ENCODE peak calls at places on chromosomes 13 and 19, in ten cellular contexts. O is body of pancreas, H is fibroblast of lung, S is uterus, R is activated B cell treated with CpG ODN at 0.5 μM for 24 hours, D is pancreas, K is foreskin fibroblast, C is bronchial epithelial cell, E is cardiac fibroblast, J is fibroblast of mammary gland. Y is an unnamed sample.

GRCh38 chr13:99312493-99312883 is 5.3 kb upstream of the GPR183 start:
- DNase-seq in S (peak; percentile 64), C (no peak), R (no peak), K (peak; percentile 98), D (no peak), J (peak; percentile 100), O (peak; percentile 84), H (peak; percentile 92), E (peak; percentile 92), Y (peak; percentile 98)

GRCh38 chr13:57604442-57604841 is 27.1 kb upstream of the PCDH17 start:
- DNase-seq in D (no peak), E (no peak), O (no peak), K (no peak), S (no peak), C (no peak), J (no peak), R (no peak), H (no peak), Y (no peak)

GRCh38 chr13:23359882-23360281 is 73.6 kb downstream of the SACS start:
- DNase-seq in E (no peak), H (no peak), C (no peak), R (no peak), J (no peak), K (no peak), S (no peak), O (no peak), D (no peak), Y (no peak)

GRCh38 chr13:65594255-65594654 is 1635.9 kb downstream of the PCDH9 start:
- DNase-seq in E (peak; percentile 67), H (peak; percentile 93), S (no peak), D (no peak), K (peak; percentile 60), O (no peak), R (no peak), C (no peak), J (peak; percentile 73), Y (no peak)

GRCh38 chr19:1102407-1103106 is 1.2 kb upstream of the GPX4 start:
- DNase-seq in O (peak; percentile 82), C (peak; percentile 100), D (no peak), S (peak; percentile 65), H (peak; percentile 100), K (peak; percentile 99), J (peak; percentile 100), R (no peak), E (peak; percentile 100), Y (peak; percentile 98)

GRCh38 chr19:53537126-53537522 is 821 bp upstream of the ZNF331 start:
- DNase-seq in J (no peak), R (no peak), D (no peak), K (no peak), O (no peak), E (no peak), C (no peak), H (no peak), S (no peak), Y (no peak)

GRCh38 chr19:11381535-11382369 is 2.4 kb downstream of the EPOR start:
- DNase-seq in D (peak; percentile 66), J (peak; percentile 93), S (peak; percentile 64), E (peak; percentile 96), R (peak; percentile 66), K (peak; percentile 97), O (peak; percentile 63), C (peak; percentile 36), H (peak; percentile 85), Y (no peak)

GRCh38 chr13:39273953-39274352 is 235.7 kb downstream of the NHLRC3 start:
- DNase-seq in J (no peak), S (no peak), K (no peak), D (no peak), C (peak; percentile 43), H (peak; percentile 14), O (peak; percentile 22), R (no peak), E (peak; percentile 14), Y (no peak)

GRCh38 chr19:8571006-8571411 is 6.2 kb downstream of the MYO1F start:
- DNase-seq in J (peak; percentile 55), C (peak; percentile 2), S (no peak), K (peak; percentile 71), R (no peak), D (no peak), E (peak; percentile 72), H (peak; percentile 54), O (peak; percentile 63), Y (no peak)

GRCh38 chr13:112468069-112468468 is 91.9 kb downstream of the SPACA7 start:
- DNase-seq in J (no peak), O (no peak), E (no peak), R (no peak), K (no peak), H (no peak), S (no peak), C (no peak), D (no peak), Y (no peak)

GRCh38 chr13:30222253-30222652 is 85.1 kb downstream of the KATNAL1 start:
- DNase-seq in H (peak; percentile 9), J (peak; percentile 28), S (no peak), O (no peak), D (no peak), R (no peak), E (peak; percentile 44), K (peak; percentile 11), C (no peak), Y (no peak)

GRCh38 chr19:16338470-16339360 is 14.1 kb downstream of the KLF2 start:
- DNase-seq in C (peak; percentile 47), K (peak; percentile 93), E (peak; percentile 88), R (no peak), S (no peak), H (peak; percentile 98), D (no peak), O (peak; percentile 61), J (peak; percentile 90), Y (peak; percentile 46)
- TF ChIP-seq CTCF in C (no peak), K (no peak), E (no peak), R (no peak), S (no peak), H (no peak), D (no peak), O (no peak), J (peak; percentile 10), Y (no peak)

GRCh38 chr19:16624236-16624635 is 3.8 kb downstream of the MED26 start:
- DNase-seq in S (no peak), D (no peak), R (no peak), O (no peak), H (no peak), E (no peak), C (no peak), K (no peak), J (no peak), Y (no peak)

GRCh38 chr19:16625183-16625958 is 2.6 kb downstream of the MED26 start:
- DNase-seq in E (no peak), O (no peak), H (no peak), J (no peak), D (no peak), R (no peak), K (no peak), S (no peak), C (peak; percentile 55), Y (no peak)

GRCh38 chr19:16623066-16623465 is 4.9 kb downstream of the MED26 start:
- DNase-seq in R (no peak), D (no peak), H (no peak), O (no peak), C (no peak), E (no peak), K (no peak), S (no peak), J (no peak), Y (no peak)

GRCh38 chr19:16621165-16621800 is 6.7 kb downstream of the MED26 start:
- DNase-seq in C (no peak), S (no peak), D (no peak), H (no peak), J (no peak), O (no peak), K (no peak), R (no peak), E (no peak), Y (no peak)

DNA sequence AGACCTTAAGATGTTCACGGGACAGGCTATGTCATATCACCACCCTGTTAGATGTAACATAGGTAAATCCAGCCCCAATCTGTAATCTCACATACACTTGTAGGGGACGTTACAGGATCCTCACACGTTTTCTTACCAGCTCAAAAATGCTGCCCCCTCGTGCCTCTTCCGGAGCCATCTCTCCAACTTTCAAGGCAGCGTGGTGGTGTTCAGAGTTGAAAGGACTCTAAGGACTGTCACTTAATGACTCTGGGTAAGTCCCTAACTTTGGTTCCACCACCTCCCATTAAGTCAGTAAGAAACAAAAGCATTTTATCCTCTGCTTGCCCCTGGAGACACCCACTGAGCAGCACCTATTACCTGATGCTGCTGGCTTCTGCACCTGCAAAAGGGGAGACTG is 4.4 kb downstream of the MED26 start:
- DNase-seq in S (no peak), H (no peak), C (no peak), O (no peak), K (no peak), E (no peak), J (no peak), R (no peak), D (no peak), Y (no peak)
- TF ChIP-seq CTCF in S (no peak), H (no peak), C (no peak), O (no peak), K (no peak), E (no peak), J (no peak), R (no peak), D (no peak), Y (no peak)

DNA sequence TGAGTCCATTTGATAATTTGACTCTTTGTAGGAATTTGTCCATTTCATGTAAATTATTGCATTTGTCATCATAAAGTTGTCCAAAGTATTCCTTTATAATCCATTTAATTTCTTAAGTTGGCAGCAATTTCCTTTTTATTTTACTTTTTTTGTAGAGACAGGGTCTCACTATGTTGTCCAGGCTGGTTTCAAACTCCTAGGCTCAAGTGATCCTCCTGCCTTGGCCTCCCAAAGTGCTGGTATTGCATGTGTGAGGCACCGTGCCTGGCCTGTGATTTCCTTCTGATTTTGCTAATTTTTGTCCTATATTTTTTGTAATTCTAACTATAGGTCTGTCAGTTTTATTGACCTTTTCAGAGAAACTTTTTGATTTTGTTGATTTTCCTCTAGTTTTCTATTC is 84.9 kb downstream of the URI1 start:
- DNase-seq in E (no peak), O (no peak), S (no peak), K (no peak), D (no peak), J (no peak), R (no peak), C (no peak), H (no peak), Y (no peak)
- TF ChIP-seq CTCF in E (no peak), O (no peak), S (no peak), K (no peak), D (no peak), J (no peak), R (no peak), C (no peak), H (no peak), Y (no peak)

DNA sequence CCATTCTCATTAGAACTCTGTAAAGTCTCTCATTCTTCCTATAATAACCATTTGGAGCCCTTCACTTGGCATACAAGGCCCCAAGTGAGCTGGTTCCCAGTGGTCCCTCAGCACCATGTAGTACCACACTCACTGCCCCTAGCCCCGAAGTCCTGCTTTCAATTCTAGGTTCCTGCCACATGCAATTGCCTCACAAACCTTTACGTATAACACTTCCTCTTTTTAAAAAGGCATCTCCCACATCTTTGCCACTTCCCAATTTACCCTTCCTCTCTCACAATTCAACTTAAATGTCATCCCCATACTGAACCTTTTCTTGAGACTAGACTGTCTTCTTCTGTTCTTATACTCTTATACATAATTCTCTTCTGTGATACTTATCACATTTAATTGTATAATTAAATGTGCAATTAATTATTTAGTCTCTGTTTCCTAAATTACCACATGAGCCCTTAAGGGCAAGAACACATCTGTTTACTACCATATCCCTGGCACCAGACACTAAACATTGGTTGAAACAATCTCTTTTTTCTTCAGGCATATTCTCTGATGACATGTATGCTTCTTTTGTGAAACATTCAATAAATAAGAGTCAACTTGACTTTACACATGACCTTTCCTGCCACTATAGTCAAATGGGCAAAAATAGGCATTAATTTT is 304.0 kb downstream of the SPRY2 start:
- DNase-seq in O (peak; percentile 39), H (no peak), C (no peak), R (no peak), S (no peak), D (no peak), E (no peak), J (no peak), K (no peak), Y (no peak)
- TF ChIP-seq CTCF in O (no peak), H (no peak), C (no peak), R (no peak), S (no peak), D (no peak), E (no peak), J (no peak), K (no peak), Y (no peak)